ENCODE peak calls at places on chromosomes 7 and 10, in nine cellular contexts. Y, E, C, W, L, H, B, G and J are unnamed samples.

GRCh38 chr10:46547881-46548780 is 8.3 kb downstream of the GPRIN2 start:
- DNase-seq in Y (peak; percentile 15), E (no peak), C (no peak), W (no peak), L (no peak), H (peak; percentile 12), B (no peak), G (peak; percentile 69), J (no peak)

GRCh38 chr10:33901166-33901565 is 566.7 kb upstream of the NRP1 start:
- DNase-seq in Y (no peak), E (no peak), C (no peak), W (no peak), L (no peak), H (no peak), B (peak; percentile 28), G (peak; percentile 83), J (no peak)

GRCh38 chr10:117537436-117537903 is 5.1 kb upstream of the EMX2 start:
- DNase-seq in Y (no peak), E (no peak), C (no peak), W (no peak), L (no peak), H (no peak), B (no peak), G (peak; percentile 85), J (no peak)

GRCh38 chr7:148472406-148472805 is 118.2 kb upstream of the C7orf33 start:
- DNase-seq in Y (no peak), E (no peak), C (no peak), W (no peak), L (no peak), H (no peak), B (no peak), G (no peak), J (no peak)

GRCh38 chr7:116393654-116394053 is 105.9 kb upstream of the CAV2 start:
- DNase-seq in Y (peak; percentile 27), E (no peak), C (no peak), W (no peak), L (peak; percentile 58), H (no peak), B (no peak), G (no peak), J (peak; percentile 49)

GRCh38 chr10:130553846-130554245 is 417.7 kb downstream of the GLRX3 start:
- DNase-seq in Y (no peak), E (no peak), C (no peak), W (no peak), L (no peak), H (no peak), B (no peak), G (no peak), J (no peak)

GRCh38 chr10:3658766-3659165 is 126.2 kb downstream of the KLF6 start:
- DNase-seq in Y (no peak), E (no peak), C (peak; percentile 43), W (no peak), L (no peak), H (no peak), B (no peak), G (no peak), J (no peak)

GRCh38 chr10:58023341-58024073 is 244.2 kb downstream of the IPMK start:
- DNase-seq in Y (no peak), E (no peak), C (no peak), W (no peak), L (peak; percentile 99), H (no peak), B (peak; percentile 46), G (peak; percentile 88), J (no peak)

GRCh38 chr7:46651070-46651469 is 730.0 kb upstream of the IGFBP3 start:
- DNase-seq in Y (no peak), E (no peak), C (peak; percentile 27), W (no peak), L (peak; percentile 88), H (no peak), B (no peak), G (no peak), J (no peak)

GRCh38 chr7:5451391-5451790 is 27.8 kb upstream of the TNRC18 start:
- DNase-seq in Y (no peak), E (no peak), C (no peak), W (no peak), L (no peak), H (no peak), B (no peak), G (no peak), J (no peak)

GRCh38 chr10:77501152-77501845 is 136.3 kb downstream of the KCNMA1 start:
- DNase-seq in Y (peak; percentile 39), E (no peak), C (no peak), W (no peak), L (peak; percentile 75), H (peak; percentile 33), B (peak; percentile 68), G (peak; percentile 96), J (no peak)

GRCh38 chr10:94299417-94299816 is 63.3 kb downstream of the NOC3L start:
- DNase-seq in Y (no peak), E (no peak), C (no peak), W (no peak), L (peak; percentile 70), H (no peak), B (peak; percentile 62), G (peak; percentile 13), J (no peak)

GRCh38 chr10:77357185-77357584 is 280.4 kb downstream of the KCNMA1 start:
- DNase-seq in Y (no peak), E (no peak), C (no peak), W (no peak), L (no peak), H (no peak), B (no peak), G (peak; percentile 34), J (no peak)

GRCh38 chr7:150341263-150342118 is at the start of gene RARRES2:
- DNase-seq in Y (peak; percentile 58), E (no peak), C (peak; percentile 77), W (no peak), L (no peak), H (no peak), B (no peak), G (no peak), J (peak; percentile 72)

GRCh38 chr10:93146336-93146735 is 72.6 kb downstream of the CYP26A1 start:
- DNase-seq in Y (no peak), E (no peak), C (no peak), W (no peak), L (no peak), H (no peak), B (no peak), G (no peak), J (no peak)

GRCh38 chr10:105827133-105827532 is 1186.0 kb downstream of the SORCS3 start:
- DNase-seq in Y (no peak), E (no peak), C (no peak), W (no peak), L (no peak), H (no peak), B (no peak), G (no peak), J (no peak)

GRCh38 chr7:50812847-50813475 is 30.3 kb upstream of the GRB10 start:
- DNase-seq in Y (peak; percentile 66), E (no peak), C (peak; percentile 93), W (no peak), L (peak; percentile 95), H (no peak), B (peak; percentile 29), G (peak; percentile 86), J (peak; percentile 83)

GRCh38 chr10:79049931-79050895 is 18.6 kb upstream of the ZMIZ1 start:
- DNase-seq in Y (peak; percentile 6), E (no peak), C (peak; percentile 9), W (no peak), L (no peak), H (no peak), B (no peak), G (peak; percentile 67), J (no peak)